ENCODE peak calls at places on chromosome 2, in ten cellular contexts. S, Y, L, P, F, A, I, O, H and V are unnamed samples. For H3K4me1, the result is how much of the 10 kb centered on the place peaks cover.

GRCh38 chr2:144950874-144951560 is 431.1 kb upstream of the ZEB2 start:
- DNase-seq in S (no peak), Y (no peak), L (no peak), P (peak), F (no peak), A (no peak), I (no peak), O (no peak), H (no peak), V (no peak)

GRCh38 chr2:120661551-120661950 is 74.1 kb upstream of the GLI2 start:
- DNase-seq in S (no peak), Y (peak), L (peak), P (no peak), F (peak), A (no peak), I (peak), O (no peak), H (no peak), V (no peak)

GRCh38 chr2:215970425-215970824 is 42.9 kb downstream of the MREG start:
- DNase-seq in S (no peak), Y (no peak), L (no peak), P (peak), F (no peak), A (no peak), I (no peak), O (no peak), H (no peak), V (no peak)

GRCh38 chr2:22536131-22536530 is 848.8 kb upstream of the KLHL29 start:
- DNase-seq in S (no peak), Y (no peak), L (no peak), P (no peak), F (no peak), A (no peak), I (no peak), O (no peak), H (no peak), V (no peak)

GRCh38 chr2:224838335-224838734 is 122.2 kb upstream of the CCDC195 start:
- DNase-seq in S (no peak), Y (no peak), L (no peak), P (peak), F (no peak), A (no peak), I (no peak), O (no peak), H (no peak), V (no peak)

GRCh38 chr2:113010088-113010487 is 4.8 kb downstream of the IL36A start:
- DNase-seq in S (no peak), Y (no peak), L (no peak), P (peak), F (no peak), A (no peak), I (no peak), O (no peak), H (no peak), V (no peak)

GRCh38 chr2:218891275-218892135 is 10.9 kb downstream of the WNT10A start:
- DNase-seq in S (no peak), Y (peak), L (no peak), P (no peak), F (no peak), A (no peak), I (no peak), O (no peak), H (no peak), V (no peak)

GRCh38 chr2:38748857-38749804 is 2.0 kb downstream of the SRSF7 start:
- DNase-seq in S (no peak), Y (no peak), L (no peak), P (no peak), F (no peak), A (no peak), I (no peak), O (no peak), H (no peak), V (no peak)

GRCh38 chr2:81481242-81481993 is 1176.9 kb upstream of the LRRTM1 start:
- DNase-seq in S (no peak), Y (no peak), L (no peak), P (no peak), F (peak), A (peak), I (peak), O (no peak), H (no peak), V (no peak)

GRCh38 chr2:201806442-201806841 is at the start of gene CDK15:
- DNase-seq in S (no peak), Y (peak), L (peak), P (peak), F (peak), A (no peak), I (peak), O (no peak), H (no peak), V (no peak)

GRCh38 chr2:147485210-147485851 is 359.5 kb upstream of the ACVR2A start:
- DNase-seq in S (no peak), Y (no peak), L (no peak), P (no peak), F (no peak), A (no peak), I (no peak), O (no peak), H (no peak), V (no peak)

GRCh38 chr2:240873805-240874714 is 5.4 kb downstream of the AGXT start:
- DNase-seq in S (no peak), Y (no peak), L (no peak), P (peak), F (no peak), A (peak), I (no peak), O (peak), H (peak), V (no peak)

GRCh38 chr2:239258248-239258647 is 142.6 kb downstream of the HDAC4 start:
- DNase-seq in S (no peak), Y (peak), L (peak), P (no peak), F (peak), A (no peak), I (no peak), O (no peak), H (no peak), V (no peak)

GRCh38 chr2:33241581-33241980 is 234.9 kb upstream of the RASGRP3 start:
- DNase-seq in S (no peak), Y (no peak), L (no peak), P (no peak), F (no peak), A (no peak), I (no peak), O (no peak), H (no peak), V (no peak)

GRCh38 chr2:84925724-84926376 is 20.4 kb downstream of the TMSB10 start:
- DNase-seq in S (peak), Y (peak), L (peak), P (peak), F (peak), A (peak), I (peak), O (peak), H (peak), V (peak)

GRCh38 chr2:233384017-233384416 is 29.7 kb downstream of the DGKD start:
- DNase-seq in S (no peak), Y (no peak), L (no peak), P (no peak), F (no peak), A (no peak), I (no peak), O (no peak), H (no peak), V (no peak)

GRCh38 chr2:88639865-88640264 is 12.6 kb upstream of the EIF2AK3 start:
- DNase-seq in S (no peak), Y (no peak), L (no peak), P (no peak), F (no peak), A (no peak), I (no peak), O (no peak), H (peak), V (no peak)

GRCh38 chr2:5689790-5690189 is 2.4 kb upstream of the SOX11 start:
- DNase-seq in S (peak), Y (no peak), L (no peak), P (no peak), F (no peak), A (no peak), I (no peak), O (no peak), H (no peak), V (no peak)

GRCh38 chr2:178009813-178010212 is 62.8 kb downstream of the PDE11A start:
- DNase-seq in S (no peak), Y (no peak), L (no peak), P (no peak), F (no peak), A (no peak), I (no peak), O (no peak), H (no peak), V (no peak)

GRCh38 chr2:43224131-43224570 is 2.3 kb downstream of the ZFP36L2 start:
- DNase-seq in S (no peak), Y (peak), L (peak), P (peak), F (peak), A (peak), I (peak), O (peak), H (peak), V (peak)

GRCh38 chr2:227545990-227546389 is 52.7 kb upstream of the SCYGR2 start:
- DNase-seq in S (no peak), Y (no peak), L (no peak), P (no peak), F (no peak), A (peak), I (no peak), O (no peak), H (peak), V (no peak)

GRCh38 chr2:62202019-62202722 is 6.3 kb downstream of the B3GNT2 start:
- DNase-seq in S (no peak), Y (no peak), L (no peak), P (no peak), F (no peak), A (no peak), I (no peak), O (no peak), H (no peak), V (no peak)

GRCh38 chr2:233267516-233268245 is 16.2 kb downstream of the ATG16L1 start:
- DNase-seq in S (no peak), Y (no peak), L (no peak), P (no peak), F (no peak), A (peak), I (no peak), O (no peak), H (no peak), V (no peak)

GRCh38 chr2:223779877-223780276 is 57.5 kb downstream of the AP1S3 start:
- DNase-seq in S (no peak), Y (no peak), L (no peak), P (peak), F (no peak), A (no peak), I (no peak), O (no peak), H (peak), V (no peak)

GRCh38 chr2:201203916-201204654 is 21.1 kb downstream of the CASP10 start:
- DNase-seq in S (no peak), Y (no peak), L (peak), P (peak), F (no peak), A (no peak), I (peak), O (no peak), H (no peak), V (no peak)

GRCh38 chr2:55776966-55777365 is 83.3 kb upstream of the PNPT1 start:
- DNase-seq in S (no peak), Y (no peak), L (no peak), P (no peak), F (no peak), A (no peak), I (no peak), O (no peak), H (no peak), V (no peak)

GRCh38 chr2:240961878-240962277 is 36.5 kb upstream of the SNED1 start:
- DNase-seq in S (no peak), Y (peak), L (no peak), P (no peak), F (peak), A (peak), I (no peak), O (no peak), H (no peak), V (no peak)

GRCh38 chr2:85785027-85785822 is 31.4 kb downstream of the ATOH8 start:
- DNase-seq in S (no peak), Y (peak), L (no peak), P (peak), F (peak), A (peak), I (peak), O (no peak), H (no peak), V (peak)

GRCh38 chr2:130836501-130837174 is at the start of gene ARHGEF4:
- DNase-seq in S (no peak), Y (no peak), L (no peak), P (no peak), F (no peak), A (peak), I (no peak), O (peak), H (no peak), V (peak)

GRCh38 chr2:152336103-152336853 is 1.3 kb downstream of the FMNL2 start:
- DNase-seq in S (no peak), Y (peak), L (peak), P (peak), F (peak), A (peak), I (peak), O (peak), H (peak), V (peak)

GRCh38 chr2:209600257-209601180 is 171.1 kb upstream of the UNC80 start:
- DNase-seq in S (no peak), Y (no peak), L (no peak), P (no peak), F (no peak), A (no peak), I (no peak), O (no peak), H (no peak), V (peak)

GRCh38 chr2:96882230-96882629 is 12.3 kb upstream of the SEMA4C start:
- DNase-seq in S (no peak), Y (no peak), L (no peak), P (no peak), F (no peak), A (no peak), I (no peak), O (no peak), H (no peak), V (no peak)

GRCh38 chr2:9739508-9739907 is 103.8 kb upstream of the TAF1B start:
- DNase-seq in S (no peak), Y (peak), L (peak), P (no peak), F (peak), A (peak), I (peak), O (no peak), H (no peak), V (peak)

GRCh38 chr2:238339395-238339780 is 19.1 kb downstream of the TRAF3IP1 start:
- DNase-seq in S (no peak), Y (no peak), L (no peak), P (no peak), F (no peak), A (no peak), I (no peak), O (no peak), H (no peak), V (no peak)

GRCh38 chr2:97645112-97645699 is 656 bp upstream of the COX5B start:
- DNase-seq in S (peak), Y (no peak), L (no peak), P (no peak), F (no peak), A (peak), I (peak), O (no peak), H (no peak), V (no peak)

GRCh38 chr2:142673836-142674235 is 203.6 kb upstream of the KYNU start:
- DNase-seq in S (no peak), Y (no peak), L (no peak), P (no peak), F (no peak), A (no peak), I (no peak), O (no peak), H (no peak), V (no peak)
- H3K4me3 ChIP-seq in S (no peak), Y (no peak), L (no peak), P (no peak), F (no peak), A (no peak), I (no peak), O (no peak), H (no peak), V (no peak)

DNA sequence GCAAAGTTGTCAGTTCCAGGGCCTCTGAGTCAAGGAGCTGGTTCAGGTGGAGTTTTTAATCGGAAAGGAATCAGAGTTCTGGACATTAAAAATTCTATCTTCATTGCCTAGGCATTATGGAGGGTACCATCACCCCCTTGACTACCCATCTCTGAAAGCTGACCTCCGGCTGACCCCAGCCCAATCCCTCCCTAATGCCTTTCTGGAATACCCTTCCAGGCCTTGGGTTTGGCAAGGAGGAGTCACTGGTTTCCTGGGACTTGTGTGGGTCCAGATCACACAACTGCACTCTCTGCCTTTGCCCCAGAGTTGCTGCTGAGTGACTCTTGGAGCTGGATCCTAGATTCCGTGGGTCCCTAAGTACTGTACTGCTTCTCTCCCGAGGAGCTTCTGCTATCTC is 1.0 kb upstream of the OSR1 start:
- DNase-seq in S (peak), Y (no peak), L (no peak), P (no peak), F (no peak), A (no peak), I (no peak), O (no peak), H (no peak), V (no peak)
- H3K4me1 ChIP-seq in S (half or more), Y (under half), L (under half), P (under half), F (under half), A (under half), I (half or more), O (under half), H (under half), V (under half)

GRCh38 chr2:213284105-213285090 is at the start of gene SPAG16:
- DNase-seq in S (peak), Y (peak), L (peak), P (peak), F (peak), A (peak), I (peak), O (peak), H (peak), V (peak)
- TF ChIP-seq POLR2A in S (no peak), Y (peak), L (no peak), P (peak), F (no peak), A (no peak), I (no peak), O (peak), H (peak), V (peak)

GRCh38 chr2:212893216-212893615 is 258.2 kb downstream of the IKZF2 start:
- DNase-seq in S (no peak), Y (no peak), L (no peak), P (no peak), F (no peak), A (no peak), I (no peak), O (no peak), H (no peak), V (no peak)

GRCh38 chr2:212891580-212891979 is 259.8 kb downstream of the IKZF2 start:
- DNase-seq in S (no peak), Y (no peak), L (no peak), P (no peak), F (no peak), A (no peak), I (no peak), O (no peak), H (no peak), V (no peak)

GRCh38 chr2:212897296-212897695 is 254.1 kb downstream of the IKZF2 start:
- DNase-seq in S (no peak), Y (no peak), L (no peak), P (peak), F (no peak), A (no peak), I (no peak), O (no peak), H (no peak), V (no peak)

GRCh38 chr2:212892193-212892592 is 259.2 kb downstream of the IKZF2 start:
- DNase-seq in S (no peak), Y (no peak), L (no peak), P (peak), F (no peak), A (no peak), I (no peak), O (no peak), H (peak), V (peak)

DNA sequence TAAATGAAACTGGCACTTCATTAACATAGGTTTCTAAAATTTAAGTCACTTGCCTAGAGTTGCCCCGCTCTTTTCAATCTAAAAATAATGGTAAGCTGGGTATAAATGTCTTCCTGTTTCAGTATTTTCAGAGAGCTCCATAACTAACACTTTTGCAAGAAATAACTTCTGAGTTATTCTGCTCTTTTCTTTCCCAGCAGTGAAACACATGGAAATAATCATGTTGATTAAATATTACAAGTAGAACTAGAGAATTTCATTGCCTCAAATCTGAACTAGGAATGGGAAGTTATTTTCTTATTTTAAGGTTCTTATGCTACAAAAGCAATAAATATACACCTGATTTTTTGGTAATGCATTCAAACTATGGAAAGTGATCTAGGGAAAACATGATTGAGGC is 257.4 kb downstream of the IKZF2 start:
- DNase-seq in S (no peak), Y (no peak), L (no peak), P (no peak), F (no peak), A (no peak), I (no peak), O (no peak), H (no peak), V (no peak)
- H3K4me3 ChIP-seq in S (no peak), Y (no peak), L (no peak), P (no peak), F (no peak), A (no peak), I (no peak), O (no peak), H (no peak), V (no peak)

GRCh38 chr2:234988491-234988890 is 36.7 kb downstream of the SH3BP4 start:
- DNase-seq in S (no peak), Y (no peak), L (no peak), P (no peak), F (no peak), A (no peak), I (no peak), O (no peak), H (no peak), V (no peak)
- H3K4me1 ChIP-seq in S (under half), Y (under half), L (under half), P (half or more), F (under half), A (under half), I (under half), O (under half), H (half or more), V (under half)

DNA sequence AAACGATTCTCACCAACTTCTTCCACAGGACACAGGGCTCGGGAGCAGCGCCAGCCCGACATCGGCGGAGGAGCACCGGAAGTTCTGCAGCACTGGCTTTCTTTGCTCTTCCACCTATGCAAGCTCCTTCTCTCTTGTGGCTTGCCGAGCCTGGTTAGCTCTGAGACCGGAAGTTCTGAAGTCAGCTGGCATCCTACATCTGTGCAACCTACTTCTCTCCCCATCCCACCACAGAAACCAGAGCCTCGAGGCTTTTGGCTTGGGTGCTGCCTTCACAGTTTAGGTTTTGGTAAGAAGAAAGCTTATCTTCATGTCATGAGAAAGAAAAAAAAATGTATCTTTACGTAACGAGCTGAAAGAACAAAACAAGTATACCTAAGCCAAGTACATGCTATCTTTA is 111.7 kb downstream of the ANKRD44 start:
- DNase-seq in S (no peak), Y (peak), L (peak), P (no peak), F (peak), A (peak), I (no peak), O (peak), H (no peak), V (peak)
- TF ChIP-seq POLR2A in S (no peak), Y (no peak), L (no peak), P (no peak), F (no peak), A (no peak), I (no peak), O (no peak), H (no peak), V (no peak)